ENCODE peak calls at places on chromosomes 1 and 21, in nine cellular contexts. P, S, A, W, L, J, G, O and Z are unnamed samples.

GRCh38 chr1:219757890-219758289 is 145.0 kb upstream of the ZC3H11B start:
- DNase-seq in P (peak; percentile 58), S (no peak), A (no peak), W (no peak), L (no peak), J (no peak), G (no peak), O (no peak), Z (no peak)

GRCh38 chr1:149936992-149937705 is 470 bp upstream of the MTMR11 start:
- DNase-seq in P (no peak), S (no peak), A (peak; percentile 8), W (no peak), L (peak; percentile 88), J (no peak), G (no peak), O (no peak), Z (no peak)

GRCh38 chr1:24727490-24728214 is 17.6 kb upstream of the CLIC4 start:
- DNase-seq in P (peak; percentile 73), S (peak; percentile 68), A (peak; percentile 49), W (no peak), L (no peak), J (no peak), G (peak; percentile 95), O (no peak), Z (no peak)

GRCh38 chr1:21302747-21303715 is 12.8 kb upstream of the ECE1 start:
- DNase-seq in P (no peak), S (no peak), A (peak; percentile 84), W (no peak), L (no peak), J (no peak), G (no peak), O (no peak), Z (no peak)

GRCh38 chr1:27436204-27437159 is 44.1 kb downstream of the GPR3 start:
- DNase-seq in P (no peak), S (peak; percentile 21), A (no peak), W (no peak), L (no peak), J (peak; percentile 53), G (no peak), O (no peak), Z (peak; percentile 39)

GRCh38 chr1:169118227-169118626 is 11.7 kb downstream of the ATP1B1 start:
- DNase-seq in P (no peak), S (no peak), A (no peak), W (no peak), L (no peak), J (no peak), G (no peak), O (no peak), Z (no peak)

GRCh38 chr1:244137725-244138124 is 86.6 kb downstream of the ZBTB18 start:
- DNase-seq in P (no peak), S (peak; percentile 35), A (no peak), W (no peak), L (no peak), J (no peak), G (no peak), O (no peak), Z (no peak)

GRCh38 chr1:55362558-55362957 is 147.4 kb upstream of the USP24 start:
- DNase-seq in P (no peak), S (no peak), A (no peak), W (no peak), L (no peak), J (no peak), G (no peak), O (no peak), Z (no peak)

GRCh38 chr1:92538413-92539061 is 51.8 kb upstream of the GFI1 start:
- DNase-seq in P (no peak), S (no peak), A (no peak), W (no peak), L (no peak), J (no peak), G (no peak), O (no peak), Z (no peak)

GRCh38 chr1:153122831-153123421 is 9.6 kb upstream of the SPRR2F start:
- DNase-seq in P (no peak), S (no peak), A (no peak), W (peak; percentile 72), L (peak; percentile 100), J (no peak), G (no peak), O (no peak), Z (no peak)

GRCh38 chr1:232084584-232085223 is 458.1 kb downstream of the DISC1 start:
- DNase-seq in P (no peak), S (no peak), A (no peak), W (no peak), L (peak; percentile 81), J (no peak), G (no peak), O (no peak), Z (no peak)

GRCh38 chr1:94527447-94528031 is 14.0 kb downstream of the F3 start:
- DNase-seq in P (no peak), S (no peak), A (no peak), W (no peak), L (peak; percentile 31), J (no peak), G (no peak), O (no peak), Z (no peak)

GRCh38 chr1:46527474-46528296 is 23.8 kb downstream of the KNCN start:
- DNase-seq in P (peak; percentile 81), S (peak; percentile 29), A (peak; percentile 50), W (peak; percentile 32), L (peak; percentile 68), J (peak; percentile 54), G (peak; percentile 94), O (peak; percentile 22), Z (peak; percentile 65)

GRCh38 chr1:8667869-8668595 is 149.4 kb downstream of the RERE start:
- DNase-seq in P (no peak), S (no peak), A (no peak), W (no peak), L (no peak), J (no peak), G (no peak), O (no peak), Z (no peak)

GRCh38 chr1:27331426-27331825 is 9.5 kb downstream of the TMEM222 start:
- DNase-seq in P (no peak), S (no peak), A (no peak), W (no peak), L (no peak), J (no peak), G (peak; percentile 25), O (no peak), Z (no peak)

GRCh38 chr1:156492013-156492590 is 8.5 kb downstream of the MEF2D start:
- DNase-seq in P (no peak), S (no peak), A (no peak), W (no peak), L (no peak), J (no peak), G (no peak), O (no peak), Z (no peak)

GRCh38 chr1:27521336-27522147 is 31.6 kb upstream of the WASF2 start:
- DNase-seq in P (peak; percentile 63), S (peak; percentile 42), A (no peak), W (peak; percentile 40), L (no peak), J (peak; percentile 47), G (peak; percentile 85), O (no peak), Z (peak; percentile 32)

GRCh38 chr1:203268901-203269653 is 36.2 kb upstream of the BTG2 start:
- DNase-seq in P (no peak), S (peak; percentile 66), A (peak; percentile 49), W (peak; percentile 84), L (peak; percentile 87), J (peak; percentile 78), G (no peak), O (no peak), Z (peak; percentile 75)

GRCh38 chr21:31117046-31117916 is 79.0 kb upstream of the KRTAP19-8 start:
- DNase-seq in P (no peak), S (no peak), A (no peak), W (no peak), L (peak; percentile 25), J (no peak), G (no peak), O (no peak), Z (no peak)

GRCh38 chr1:176466514-176466913 is 3.5 kb downstream of the PAPPA2 start:
- DNase-seq in P (no peak), S (no peak), A (no peak), W (peak; percentile 4), L (no peak), J (no peak), G (no peak), O (no peak), Z (no peak)

GRCh38 chr1:201636581-201636980 is 97.7 kb downstream of the NAV1 start:
- DNase-seq in P (no peak), S (no peak), A (no peak), W (no peak), L (no peak), J (no peak), G (no peak), O (no peak), Z (no peak)

GRCh38 chr1:107529511-107530149 is 388.8 kb downstream of the NTNG1 start:
- DNase-seq in P (no peak), S (peak; percentile 12), A (peak; percentile 14), W (peak; percentile 82), L (peak; percentile 72), J (no peak), G (no peak), O (no peak), Z (no peak)

GRCh38 chr1:37676281-37677243 is 15.8 kb upstream of the CDCA8 start:
- DNase-seq in P (no peak), S (no peak), A (no peak), W (no peak), L (no peak), J (no peak), G (peak; percentile 45), O (no peak), Z (no peak)

GRCh38 chr21:39094847-39095525 is 88.3 kb downstream of the PSMG1 start:
- DNase-seq in P (no peak), S (no peak), A (no peak), W (no peak), L (peak; percentile 42), J (no peak), G (no peak), O (no peak), Z (no peak)

GRCh38 chr1:16984717-16985116 is 4.3 kb upstream of the MFAP2 start:
- DNase-seq in P (peak; percentile 65), S (no peak), A (peak; percentile 47), W (no peak), L (no peak), J (no peak), G (peak; percentile 97), O (no peak), Z (no peak)

GRCh38 chr1:9293512-9294439 is 1.1 kb downstream of the SPSB1 start:
- DNase-seq in P (peak; percentile 37), S (no peak), A (no peak), W (peak; percentile 29), L (peak; percentile 19), J (peak; percentile 43), G (no peak), O (no peak), Z (peak; percentile 40)

GRCh38 chr1:97581614-97582051 is 339.2 kb downstream of the DPYD start:
- DNase-seq in P (no peak), S (no peak), A (no peak), W (no peak), L (no peak), J (no peak), G (no peak), O (no peak), Z (no peak)

GRCh38 chr1:211415700-211416099 is 76.3 kb downstream of the RD3 start:
- DNase-seq in P (no peak), S (no peak), A (no peak), W (no peak), L (no peak), J (no peak), G (no peak), O (no peak), Z (no peak)

GRCh38 chr1:151905070-151905442 is 4.3 kb downstream of the THEM4 start:
- DNase-seq in P (no peak), S (no peak), A (no peak), W (no peak), L (peak; percentile 19), J (peak; percentile 52), G (no peak), O (peak; percentile 21), Z (peak; percentile 59)

GRCh38 chr1:21539933-21540332 is 30.7 kb downstream of the ALPL start:
- DNase-seq in P (peak; percentile 64), S (no peak), A (no peak), W (peak; percentile 14), L (peak; percentile 64), J (no peak), G (no peak), O (no peak), Z (no peak)

GRCh38 chr1:62438163-62438562 is 1.3 kb downstream of the USP1 start:
- DNase-seq in P (no peak), S (no peak), A (no peak), W (peak; percentile 10), L (no peak), J (no peak), G (no peak), O (no peak), Z (no peak)